ENCODE peak calls at places on chromosomes 4 and X, in eight cellular contexts. M, O, D, T, Z, G, K and S are unnamed samples.

GRCh38 chrX:19245711-19246269 is 97.9 kb upstream of the PDHA1 start:
- DNase-seq in M (no peak), O (no peak), D (no peak), T (no peak), Z (no peak), G (no peak), K (no peak), S (no peak)

GRCh38 chr4:121741751-121742150 is 23.2 kb downstream of the SMIM43 start:
- DNase-seq in M (no peak), O (no peak), D (no peak), T (no peak), Z (peak; percentile 27), G (peak; percentile 19), K (no peak), S (no peak)

GRCh38 chr4:185256444-185256843 is 47.0 kb downstream of the SNX25 start:
- DNase-seq in M (no peak), O (no peak), D (no peak), T (no peak), Z (no peak), G (peak; percentile 80), K (peak; percentile 35), S (no peak)

GRCh38 chr4:185566972-185567749 is 31.9 kb upstream of the PDLIM3 start:
- DNase-seq in M (no peak), O (no peak), D (no peak), T (no peak), Z (no peak), G (peak; percentile 89), K (peak; percentile 45), S (peak; percentile 27)

GRCh38 chrX:63855896-63856295 is 70.9 kb upstream of the ARHGEF9 start:
- DNase-seq in M (no peak), O (no peak), D (peak; percentile 14), T (no peak), Z (no peak), G (peak; percentile 10), K (peak; percentile 60), S (no peak)

GRCh38 chr4:158259955-158260575 is 49.8 kb downstream of the TMEM144 start:
- DNase-seq in M (no peak), O (no peak), D (no peak), T (no peak), Z (peak; percentile 8), G (peak; percentile 55), K (peak; percentile 19), S (no peak)

GRCh38 chr4:146224331-146224966 is 10.1 kb downstream of the REELD1 start:
- DNase-seq in M (no peak), O (no peak), D (no peak), T (no peak), Z (no peak), G (peak; percentile 28), K (no peak), S (peak; percentile 39)

GRCh38 chr4:147734496-147734895 is 2.6 kb downstream of the ARHGAP10 start:
- DNase-seq in M (no peak), O (no peak), D (no peak), T (no peak), Z (no peak), G (no peak), K (no peak), S (no peak)

GRCh38 chrX:23792861-23793553 is 10.0 kb downstream of the SAT1 start:
- DNase-seq in M (no peak), O (no peak), D (no peak), T (no peak), Z (peak; percentile 73), G (peak; percentile 7), K (no peak), S (no peak)

GRCh38 chr4:158371158-158371557 is 150.5 kb upstream of the RXFP1 start:
- DNase-seq in M (no peak), O (no peak), D (no peak), T (no peak), Z (no peak), G (peak; percentile 60), K (peak; percentile 82), S (no peak)

GRCh38 chr4:183798249-183798920 is 106.7 kb upstream of the STOX2 start:
- DNase-seq in M (no peak), O (no peak), D (no peak), T (no peak), Z (no peak), G (no peak), K (no peak), S (no peak)

GRCh38 chr4:37662861-37663390 is 23.2 kb downstream of the RELL1 start:
- DNase-seq in M (no peak), O (no peak), D (no peak), T (no peak), Z (no peak), G (peak; percentile 18), K (no peak), S (no peak)

GRCh38 chrX:30955687-30956086 is 66.6 kb upstream of the TAB3 start:
- DNase-seq in M (no peak), O (no peak), D (no peak), T (no peak), Z (no peak), G (no peak), K (no peak), S (no peak)

GRCh38 chr4:123345924-123346300 is 50.7 kb upstream of the SPRY1 start:
- DNase-seq in M (no peak), O (no peak), D (no peak), T (no peak), Z (no peak), G (no peak), K (no peak), S (no peak)

GRCh38 chr4:5989236-5990225 is 28.7 kb downstream of the C4orf50 start:
- DNase-seq in M (no peak), O (no peak), D (no peak), T (no peak), Z (no peak), G (no peak), K (no peak), S (no peak)

GRCh38 chr4:34679228-34679627 is 1565.1 kb downstream of the ARAP2 start:
- DNase-seq in M (no peak), O (no peak), D (no peak), T (no peak), Z (no peak), G (no peak), K (no peak), S (no peak)

GRCh38 chr4:33923469-33923868 is 2320.8 kb downstream of the ARAP2 start:
- DNase-seq in M (no peak), O (no peak), D (no peak), T (no peak), Z (no peak), G (no peak), K (no peak), S (no peak)